ENCODE peak calls at places on chromosomes 16 and 17, in four cellular contexts. D, O, K and M are unnamed samples.

GRCh38 chr16:29710227-29711219 is 31.5 kb downstream of the QPRT start:
- DNase-seq in K (peak), O (peak), D (peak), M (peak)

GRCh38 chr17:77735341-77736206 is 222.9 kb upstream of the TNRC6C start:
- DNase-seq in O (peak), K (peak), D (no peak), M (no peak)

GRCh38 chr17:80431246-80432195 is 16.6 kb downstream of the ENDOV start:
- DNase-seq in O (no peak), D (no peak), K (no peak), M (no peak)

GRCh38 chr16:15055141-15056053 is 477 bp downstream of the NTAN1 start:
- DNase-seq in K (peak), O (no peak), D (no peak), M (no peak)

GRCh38 chr16:68759062-68759461 is 22.0 kb downstream of the CDH1 start:
- DNase-seq in D (no peak), K (no peak), O (no peak), M (no peak)

GRCh38 chr16:27452569-27453475 is 50.8 kb downstream of the IL21R start:
- DNase-seq in D (no peak), O (no peak), K (no peak), M (no peak)

GRCh38 chr17:74192950-74193781 is 10.3 kb upstream of the RPL38 start:
- DNase-seq in O (no peak), D (no peak), K (no peak), M (no peak)

GRCh38 chr17:11467639-11468038 is 130.6 kb upstream of the DNAH9 start:
- DNase-seq in O (no peak), K (no peak), D (no peak), M (no peak)

GRCh38 chr17:63823659-63824331 is 3.4 kb upstream of the PSMC5 start:
- DNase-seq in O (no peak), K (no peak), D (no peak), M (no peak)

GRCh38 chr17:4607773-4608187 is 23.5 kb downstream of the SMTNL2 start:
- DNase-seq in K (no peak), O (peak), D (no peak), M (no peak)

GRCh38 chr16:80804061-80804450 is 342 bp downstream of the CDYL2 start:
- DNase-seq in K (no peak), D (peak), O (peak), M (no peak)

GRCh38 chr17:72754513-72754912 is 338.0 kb downstream of the SLC39A11 start:
- DNase-seq in D (no peak), O (no peak), K (no peak), M (no peak)

GRCh38 chr16:14284930-14285541 is 213.9 kb downstream of the MRTFB start:
- DNase-seq in D (peak), O (peak), K (peak), M (no peak)

GRCh38 chr16:2159052-2159838 is 3.7 kb downstream of the TRAF7 start:
- DNase-seq in K (peak), O (peak), D (no peak), M (no peak)

GRCh38 chr16:20510323-20510722 is 59.0 kb downstream of the ACSM2A start:
- DNase-seq in K (no peak), D (no peak), O (peak), M (no peak)

GRCh38 chr17:58504826-58505351 is 9.5 kb downstream of the MTMR4 start:
- DNase-seq in O (no peak), D (no peak), K (no peak), M (no peak)

GRCh38 chr17:18017958-18018357 is 21.0 kb downstream of the ATPAF2 start:
- DNase-seq in K (no peak), D (no peak), O (peak), M (no peak)

DNA sequence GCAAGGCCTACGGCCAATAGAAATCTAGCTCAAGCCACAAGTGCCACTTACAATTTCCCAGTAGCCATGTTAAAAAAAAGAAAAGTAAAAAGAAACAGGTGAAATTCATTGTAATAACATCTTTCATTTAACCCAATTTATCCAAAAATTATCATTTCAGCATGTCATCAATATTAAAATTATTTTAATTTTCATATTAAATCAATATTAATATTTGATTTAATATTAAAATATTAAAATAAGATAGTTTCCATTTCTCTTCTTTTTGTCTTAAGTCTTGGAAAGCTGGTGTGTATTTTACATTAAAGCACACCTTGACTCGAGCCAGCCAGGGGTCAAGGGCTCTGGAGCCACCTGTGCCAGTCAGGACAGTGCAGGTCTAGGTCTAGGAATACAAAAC is 12.7 kb upstream of the C16orf74 start:
- DNase-seq in O (no peak), D (no peak), K (no peak), M (no peak)
- TF ChIP-seq CTCF in O (no peak), D (no peak), K (no peak), M (no peak)

GRCh38 chr17:19343671-19344151 is 18.8 kb downstream of the B9D1 start:
- DNase-seq in K (no peak), O (no peak), D (no peak), M (no peak)
- TF ChIP-seq CTCF in K (peak), O (no peak), D (no peak), M (no peak)

GRCh38 chr16:57727610-57728009 is 8.0 kb upstream of the KATNB1 start:
- DNase-seq in O (no peak), K (no peak), D (no peak), M (no peak)
- TF ChIP-seq CTCF in O (no peak), K (peak), D (no peak), M (no peak)

DNA sequence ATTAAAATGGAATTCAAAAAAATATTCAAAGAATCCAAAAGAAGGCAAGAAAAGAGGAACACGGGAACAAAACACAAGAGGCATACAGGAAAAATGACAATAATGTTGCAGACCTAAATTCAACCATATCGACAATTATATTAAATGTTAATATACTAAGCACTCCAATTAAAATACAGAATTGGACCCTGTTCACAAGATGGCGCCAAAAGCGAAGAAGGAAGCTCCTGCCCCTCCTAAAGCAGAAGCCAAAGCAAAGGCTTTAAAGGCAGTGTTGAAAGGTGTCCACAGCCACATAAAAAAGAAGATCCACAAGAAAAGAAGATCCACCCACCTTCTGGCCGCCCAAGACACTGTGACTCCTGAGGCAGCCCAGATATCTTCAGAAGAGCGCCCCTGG is 6.3 kb upstream of the XAF1 start:
- DNase-seq in K (no peak), O (peak), D (no peak), M (no peak)
- TF ChIP-seq CTCF in K (peak), O (peak), D (no peak), M (no peak)